ENCODE peak calls at places on chromosome 11, in seven cellular contexts. One of them, this sample, is unnamed. For H3K4me1, the result is how much of the 10 kb centered on the place peaks cover.

GRCh38 chr11:128467610-128468041 is 119.7 kb downstream of the ETS1 start:
- DNase-seq in neuronal stem cell: no peak
- DNase-seq in CD4-positive, CD25-positive, alpha-beta regulatory T cell: no peak
- DNase-seq in heart right ventricle: peak
- DNase-seq in kidney: peak
- DNase-seq in lung: no peak
- DNase-seq in K562: no peak
- DNase-seq in this sample: no peak

GRCh38 chr11:87878373-87878779 is 296.9 kb downstream of the RAB38 start:
- DNase-seq in neuronal stem cell: no peak
- DNase-seq in CD4-positive, CD25-positive, alpha-beta regulatory T cell: peak
- DNase-seq in heart right ventricle: no peak
- DNase-seq in kidney: no peak
- DNase-seq in lung: no peak
- DNase-seq in K562: no peak
- DNase-seq in this sample: no peak

GRCh38 chr11:96055706-96056387 is 131.9 kb upstream of the MTMR2 start:
- DNase-seq in neuronal stem cell: peak
- DNase-seq in CD4-positive, CD25-positive, alpha-beta regulatory T cell: no peak
- DNase-seq in heart right ventricle: no peak
- DNase-seq in kidney: no peak
- DNase-seq in lung: no peak
- DNase-seq in K562: no peak
- DNase-seq in this sample: no peak

GRCh38 chr11:72534859-72535547 is 100.7 kb upstream of the CLPB start:
- DNase-seq in neuronal stem cell: no peak
- DNase-seq in CD4-positive, CD25-positive, alpha-beta regulatory T cell: no peak
- DNase-seq in heart right ventricle: no peak
- DNase-seq in kidney: no peak
- DNase-seq in lung: no peak
- DNase-seq in K562: no peak
- DNase-seq in this sample: no peak

GRCh38 chr11:5992604-5993251 is 5.9 kb upstream of the OR52L1 start:
- DNase-seq in neuronal stem cell: peak
- DNase-seq in CD4-positive, CD25-positive, alpha-beta regulatory T cell: peak
- DNase-seq in heart right ventricle: no peak
- DNase-seq in kidney: no peak
- DNase-seq in lung: no peak
- DNase-seq in K562: peak
- DNase-seq in this sample: no peak

GRCh38 chr11:125807909-125808308 is 20.0 kb downstream of the PATE3 start:
- DNase-seq in neuronal stem cell: no peak
- DNase-seq in CD4-positive, CD25-positive, alpha-beta regulatory T cell: no peak
- DNase-seq in heart right ventricle: no peak
- DNase-seq in kidney: no peak
- DNase-seq in lung: no peak
- DNase-seq in K562: no peak
- DNase-seq in this sample: no peak

GRCh38 chr11:116177521-116178220 is 595.1 kb downstream of the BUD13 start:
- DNase-seq in neuronal stem cell: no peak
- DNase-seq in CD4-positive, CD25-positive, alpha-beta regulatory T cell: no peak
- DNase-seq in heart right ventricle: no peak
- DNase-seq in kidney: no peak
- DNase-seq in lung: no peak
- DNase-seq in K562: no peak
- DNase-seq in this sample: no peak

GRCh38 chr11:99256614-99257013 is 235.9 kb downstream of the CNTN5 start:
- DNase-seq in neuronal stem cell: no peak
- DNase-seq in CD4-positive, CD25-positive, alpha-beta regulatory T cell: no peak
- DNase-seq in heart right ventricle: no peak
- DNase-seq in kidney: no peak
- DNase-seq in lung: no peak
- DNase-seq in K562: no peak
- DNase-seq in this sample: no peak

GRCh38 chr11:35131094-35131493 is 7.9 kb upstream of the CD44 start:
- DNase-seq in neuronal stem cell: no peak
- DNase-seq in CD4-positive, CD25-positive, alpha-beta regulatory T cell: no peak
- DNase-seq in heart right ventricle: no peak
- DNase-seq in kidney: no peak
- DNase-seq in lung: no peak
- DNase-seq in K562: no peak
- DNase-seq in this sample: no peak

GRCh38 chr11:35131760-35132159 is 7.2 kb upstream of the CD44 start:
- DNase-seq in neuronal stem cell: no peak
- DNase-seq in CD4-positive, CD25-positive, alpha-beta regulatory T cell: no peak
- DNase-seq in heart right ventricle: no peak
- DNase-seq in kidney: no peak
- DNase-seq in lung: no peak
- DNase-seq in K562: no peak
- DNase-seq in this sample: no peak

GRCh38 chr11:35134403-35135126 is 4.4 kb upstream of the CD44 start:
- DNase-seq in neuronal stem cell: no peak
- DNase-seq in CD4-positive, CD25-positive, alpha-beta regulatory T cell: no peak
- DNase-seq in heart right ventricle: no peak
- DNase-seq in kidney: no peak
- DNase-seq in lung: no peak
- DNase-seq in K562: no peak
- DNase-seq in this sample: no peak

GRCh38 chr11:35135222-35135621 is 3.7 kb upstream of the CD44 start:
- DNase-seq in neuronal stem cell: no peak
- DNase-seq in CD4-positive, CD25-positive, alpha-beta regulatory T cell: no peak
- DNase-seq in heart right ventricle: no peak
- DNase-seq in kidney: no peak
- DNase-seq in lung: no peak
- DNase-seq in K562: no peak
- DNase-seq in this sample: no peak

DNA sequence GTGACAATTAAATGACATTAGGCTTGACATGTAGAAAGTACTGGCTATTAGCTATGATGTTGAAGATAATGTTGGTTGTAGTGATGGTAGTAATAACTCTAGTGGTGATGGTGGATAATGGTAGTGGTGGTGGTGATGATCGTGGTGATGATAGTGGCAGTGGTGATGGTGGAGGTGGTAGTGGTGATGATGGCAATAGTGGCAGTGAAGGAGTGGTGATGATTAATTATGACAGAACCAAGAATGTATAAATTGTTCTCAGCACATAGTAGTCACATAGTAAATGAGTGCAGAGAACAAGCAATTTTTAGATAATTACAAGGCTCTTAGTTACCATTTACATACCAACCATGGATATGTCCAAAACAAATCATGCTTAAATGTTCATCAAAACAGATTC is 5.3 kb upstream of the CD44 start:
- DNase-seq in neuronal stem cell: no peak
- DNase-seq in CD4-positive, CD25-positive, alpha-beta regulatory T cell: no peak
- DNase-seq in heart right ventricle: no peak
- DNase-seq in kidney: no peak
- DNase-seq in lung: no peak
- DNase-seq in K562: no peak
- DNase-seq in this sample: no peak
- H3K4me1 ChIP-seq in neuronal stem cell: under half
- H3K4me1 ChIP-seq in CD4-positive, CD25-positive, alpha-beta regulatory T cell: under half
- H3K4me1 ChIP-seq in heart right ventricle: under half
- H3K4me1 ChIP-seq in kidney: under half
- H3K4me1 ChIP-seq in lung: under half
- H3K4me1 ChIP-seq in K562: under half
- H3K4me1 ChIP-seq in this sample: under half

GRCh38 chr11:75879737-75880136 is 64.7 kb downstream of the UVRAG start:
- DNase-seq in neuronal stem cell: no peak
- DNase-seq in CD4-positive, CD25-positive, alpha-beta regulatory T cell: no peak
- DNase-seq in heart right ventricle: no peak
- DNase-seq in kidney: no peak
- DNase-seq in lung: no peak
- DNase-seq in K562: no peak
- DNase-seq in this sample: no peak
- H3K4me1 ChIP-seq in neuronal stem cell: under half
- H3K4me1 ChIP-seq in CD4-positive, CD25-positive, alpha-beta regulatory T cell: under half
- H3K4me1 ChIP-seq in heart right ventricle: under half
- H3K4me1 ChIP-seq in kidney: under half
- H3K4me1 ChIP-seq in lung: under half
- H3K4me1 ChIP-seq in K562: under half
- H3K4me1 ChIP-seq in this sample: under half

DNA sequence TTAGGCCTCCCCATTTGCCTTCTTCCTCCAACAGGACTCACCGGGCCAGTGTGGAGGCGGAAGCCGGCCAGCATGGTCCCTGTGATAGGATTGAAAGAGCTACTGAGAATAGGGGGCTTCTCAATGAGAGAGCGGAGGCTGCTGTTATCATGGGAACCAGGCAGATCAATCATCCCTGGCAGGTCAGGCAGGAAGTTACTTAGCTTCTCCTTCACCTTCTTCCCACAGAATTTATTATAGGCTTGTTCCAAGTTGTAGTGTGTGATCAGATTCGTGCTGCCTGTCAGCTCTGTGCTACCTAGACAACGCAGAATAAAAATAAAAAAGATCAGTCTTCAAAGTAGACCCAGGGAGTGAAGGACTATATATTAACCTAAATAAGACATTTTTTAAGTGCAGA is 7.1 kb downstream of the MED19 start:
- DNase-seq in neuronal stem cell: no peak
- DNase-seq in CD4-positive, CD25-positive, alpha-beta regulatory T cell: no peak
- DNase-seq in heart right ventricle: no peak
- DNase-seq in kidney: no peak
- DNase-seq in lung: no peak
- DNase-seq in K562: no peak
- DNase-seq in this sample: no peak
- H3K4me1 ChIP-seq in neuronal stem cell: under half
- H3K4me1 ChIP-seq in CD4-positive, CD25-positive, alpha-beta regulatory T cell: under half
- H3K4me1 ChIP-seq in heart right ventricle: under half
- H3K4me1 ChIP-seq in kidney: under half
- H3K4me1 ChIP-seq in lung: under half
- H3K4me1 ChIP-seq in K562: under half
- H3K4me1 ChIP-seq in this sample: under half

GRCh38 chr11:66119348-66120133 is 49.5 kb downstream of the PACS1 start:
- DNase-seq in neuronal stem cell: no peak
- DNase-seq in CD4-positive, CD25-positive, alpha-beta regulatory T cell: no peak
- DNase-seq in heart right ventricle: no peak
- DNase-seq in kidney: no peak
- DNase-seq in lung: no peak
- DNase-seq in K562: no peak
- DNase-seq in this sample: no peak
- H3K4me1 ChIP-seq in neuronal stem cell: under half
- H3K4me1 ChIP-seq in CD4-positive, CD25-positive, alpha-beta regulatory T cell: half or more
- H3K4me1 ChIP-seq in heart right ventricle: under half
- H3K4me1 ChIP-seq in kidney: under half
- H3K4me1 ChIP-seq in lung: under half
- H3K4me1 ChIP-seq in K562: under half
- H3K4me1 ChIP-seq in this sample: under half

DNA sequence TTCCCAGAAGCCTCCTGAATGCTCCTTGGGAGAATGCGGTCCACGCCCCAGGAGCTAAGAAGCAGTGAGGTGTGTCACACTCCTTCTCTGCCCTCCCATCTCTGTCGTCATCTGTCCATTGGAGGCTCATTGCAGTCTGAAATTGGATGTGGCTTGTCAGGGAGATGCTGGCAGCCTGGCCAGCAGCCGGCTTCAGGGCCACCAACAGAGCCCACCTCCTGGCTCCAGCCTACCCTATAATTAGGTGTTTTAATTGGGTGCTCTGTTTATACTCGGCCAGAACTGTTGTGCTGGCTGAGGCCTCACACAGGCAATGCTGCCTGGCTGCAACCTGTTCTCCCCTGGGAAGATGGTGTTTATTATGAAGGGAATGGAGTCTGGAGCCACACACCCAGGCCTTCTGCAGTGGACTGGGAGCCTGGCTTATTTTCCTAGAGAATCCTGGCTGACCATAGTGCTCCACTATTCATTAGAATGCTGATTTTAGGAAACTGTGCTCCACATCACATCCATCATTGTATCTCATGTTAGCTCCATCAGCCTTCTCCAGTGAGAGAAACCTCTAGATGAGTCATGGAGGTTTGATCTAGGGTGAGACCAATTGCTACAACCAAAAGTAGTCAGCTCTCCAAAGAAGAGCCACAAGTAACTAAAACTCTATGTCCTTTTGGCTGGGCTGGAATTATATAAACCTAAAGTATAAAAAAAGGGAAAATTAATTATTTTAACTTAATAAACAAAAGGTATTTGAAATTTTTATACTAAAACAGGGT is 86.8 kb upstream of the CRTAM start:
- DNase-seq in neuronal stem cell: no peak
- DNase-seq in CD4-positive, CD25-positive, alpha-beta regulatory T cell: no peak
- DNase-seq in heart right ventricle: no peak
- DNase-seq in kidney: no peak
- DNase-seq in lung: no peak
- DNase-seq in K562: no peak
- DNase-seq in this sample: no peak
- H3K4me1 ChIP-seq in neuronal stem cell: under half
- H3K4me1 ChIP-seq in CD4-positive, CD25-positive, alpha-beta regulatory T cell: half or more
- H3K4me1 ChIP-seq in heart right ventricle: under half
- H3K4me1 ChIP-seq in kidney: under half
- H3K4me1 ChIP-seq in lung: under half
- H3K4me1 ChIP-seq in K562: under half
- H3K4me1 ChIP-seq in this sample: under half

GRCh38 chr11:41400124-41400523 is 59.3 kb downstream of the LRRC4C start:
- DNase-seq in neuronal stem cell: no peak
- DNase-seq in CD4-positive, CD25-positive, alpha-beta regulatory T cell: no peak
- DNase-seq in heart right ventricle: no peak
- DNase-seq in kidney: no peak
- DNase-seq in lung: no peak
- DNase-seq in K562: no peak
- DNase-seq in this sample: no peak

GRCh38 chr11:41398175-41398574 is 61.3 kb downstream of the LRRC4C start:
- DNase-seq in neuronal stem cell: no peak
- DNase-seq in CD4-positive, CD25-positive, alpha-beta regulatory T cell: no peak
- DNase-seq in heart right ventricle: no peak
- DNase-seq in kidney: no peak
- DNase-seq in lung: no peak
- DNase-seq in K562: no peak
- DNase-seq in this sample: no peak

GRCh38 chr11:41392591-41392990 is 66.9 kb downstream of the LRRC4C start:
- DNase-seq in neuronal stem cell: peak
- DNase-seq in CD4-positive, CD25-positive, alpha-beta regulatory T cell: no peak
- DNase-seq in heart right ventricle: no peak
- DNase-seq in kidney: no peak
- DNase-seq in lung: no peak
- DNase-seq in K562: no peak
- DNase-seq in this sample: no peak

DNA sequence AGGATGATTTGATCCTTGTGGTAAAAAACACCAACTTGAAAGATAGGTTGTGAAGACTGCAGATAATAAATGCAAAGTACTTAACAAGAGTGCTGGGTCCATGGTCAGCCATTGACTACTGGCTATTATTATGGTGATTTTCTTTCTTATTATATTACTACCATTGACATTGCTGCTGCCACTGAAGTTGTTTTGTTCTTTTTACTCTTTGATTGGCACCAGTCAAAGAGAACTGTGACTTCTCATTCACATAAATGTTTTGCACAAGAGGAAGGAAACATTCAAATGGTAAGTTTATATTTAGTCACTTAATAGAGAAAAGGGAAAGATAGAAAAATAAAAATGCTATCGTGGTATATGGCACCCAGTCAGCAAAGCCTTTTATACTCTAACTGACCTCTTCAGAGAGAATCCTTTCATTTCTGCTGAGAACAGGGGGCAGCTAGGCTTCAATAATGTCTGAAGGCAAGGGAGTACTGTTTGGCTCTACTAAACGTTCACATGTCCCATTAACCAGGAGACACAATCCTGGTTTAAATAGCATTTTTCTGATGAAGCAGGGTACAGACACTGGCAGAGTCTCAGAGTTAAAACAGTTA is 64.8 kb downstream of the LRRC4C start:
- DNase-seq in neuronal stem cell: no peak
- DNase-seq in CD4-positive, CD25-positive, alpha-beta regulatory T cell: no peak
- DNase-seq in heart right ventricle: no peak
- DNase-seq in kidney: no peak
- DNase-seq in lung: no peak
- DNase-seq in K562: no peak
- DNase-seq in this sample: no peak
- H3K4me1 ChIP-seq in neuronal stem cell: under half
- H3K4me1 ChIP-seq in CD4-positive, CD25-positive, alpha-beta regulatory T cell: under half
- H3K4me1 ChIP-seq in heart right ventricle: under half
- H3K4me1 ChIP-seq in kidney: under half
- H3K4me1 ChIP-seq in lung: under half
- H3K4me1 ChIP-seq in K562: under half
- H3K4me1 ChIP-seq in this sample: under half

GRCh38 chr11:20032577-20033265 is 127.6 kb downstream of the DBX1 start:
- DNase-seq in neuronal stem cell: no peak
- DNase-seq in CD4-positive, CD25-positive, alpha-beta regulatory T cell: no peak
- DNase-seq in heart right ventricle: no peak
- DNase-seq in kidney: no peak
- DNase-seq in lung: no peak
- DNase-seq in K562: no peak
- DNase-seq in this sample: no peak
- H3K4me1 ChIP-seq in neuronal stem cell: under half
- H3K4me1 ChIP-seq in CD4-positive, CD25-positive, alpha-beta regulatory T cell: under half
- H3K4me1 ChIP-seq in heart right ventricle: under half
- H3K4me1 ChIP-seq in kidney: under half
- H3K4me1 ChIP-seq in lung: under half
- H3K4me1 ChIP-seq in K562: under half
- H3K4me1 ChIP-seq in this sample: half or more